ENCODE peak calls at places on chromosomes 13 and 19, in four cellular contexts. L is astrocyte of the cerebellum, M is left cardiac atrium, Z is GM04503. Y is an unnamed sample.

GRCh38 chr13:114065141-114065925 is 67.1 kb downstream of the RASA3 start:
- DNase-seq in L (peak; percentile 97), M (peak; percentile 91), Z (peak; percentile 95), Y (peak; percentile 88)

GRCh38 chr19:39341122-39341719 is 1.0 kb upstream of the SAMD4B start:
- DNase-seq in L (no peak), M (peak; percentile 29), Z (no peak), Y (no peak)

GRCh38 chr13:21310220-21310619 is 133.8 kb downstream of the MRPL57 start:
- DNase-seq in L (peak; percentile 53), M (no peak), Z (no peak), Y (peak; percentile 46)

GRCh38 chr19:14440049-14440448 is 6.9 kb downstream of the PKN1 start:
- DNase-seq in L (no peak), M (peak; percentile 80), Z (no peak), Y (no peak)

GRCh38 chr13:57748096-57748495 is 116.6 kb downstream of the PCDH17 start:
- DNase-seq in L (no peak), M (no peak), Z (no peak), Y (no peak)

GRCh38 chr13:99042851-99043250 is 65.0 kb upstream of the DOCK9 start:
- DNase-seq in L (no peak), M (no peak), Z (no peak), Y (no peak)

GRCh38 chr13:88751994-88752393 is 1080.8 kb downstream of the SLITRK5 start:
- DNase-seq in L (no peak), M (no peak), Z (no peak), Y (no peak)

GRCh38 chr13:97492684-97493371 is 58.9 kb downstream of the RAP2A start:
- DNase-seq in L (no peak), M (no peak), Z (no peak), Y (no peak)

GRCh38 chr19:12946092-12946845 is 607 bp downstream of the RAD23A start:
- DNase-seq in L (peak; percentile 58), M (peak; percentile 82), Z (no peak), Y (peak; percentile 43)

GRCh38 chr19:58572818-58573657 is at the start of gene MZF1:
- DNase-seq in L (peak; percentile 100), M (peak; percentile 100), Z (peak; percentile 100), Y (peak; percentile 100)

Y was measured in non-pigmented ciliary epithelial cell.